ENCODE peak calls at places on chromosome 4, in seven cellular contexts. One of them, this sample, is unnamed.

GRCh38 chr4:88629826-88630225 is 37.5 kb downstream of the HERC3 start:
- DNase-seq in mesendoderm: no peak
- DNase-seq in endothelial cell of umbilical vein: no peak
- DNase-seq in upper lobe of right lung: no peak
- DNase-seq in tibial nerve: no peak
- DNase-seq in astrocyte: no peak
- DNase-seq in cardiac muscle cell: no peak
- DNase-seq in this sample: peak; percentile 58

GRCh38 chr4:95839891-95840290 is at the start of gene PDHA2:
- DNase-seq in mesendoderm: no peak
- DNase-seq in endothelial cell of umbilical vein: no peak
- DNase-seq in upper lobe of right lung: no peak
- DNase-seq in tibial nerve: no peak
- DNase-seq in astrocyte: no peak
- DNase-seq in cardiac muscle cell: no peak
- DNase-seq in this sample: no peak

GRCh38 chr4:109177411-109177810 is 125.0 kb downstream of the COL25A1 start:
- DNase-seq in mesendoderm: peak; percentile 71
- DNase-seq in endothelial cell of umbilical vein: no peak
- DNase-seq in upper lobe of right lung: no peak
- DNase-seq in tibial nerve: no peak
- DNase-seq in astrocyte: no peak
- DNase-seq in cardiac muscle cell: no peak
- DNase-seq in this sample: no peak

GRCh38 chr4:139815646-139816601 is 150.3 kb downstream of the MGST2 start:
- DNase-seq in mesendoderm: peak; percentile 96
- DNase-seq in endothelial cell of umbilical vein: peak; percentile 94
- DNase-seq in upper lobe of right lung: no peak
- DNase-seq in tibial nerve: no peak
- DNase-seq in astrocyte: peak; percentile 86
- DNase-seq in cardiac muscle cell: peak; percentile 29
- DNase-seq in this sample: peak; percentile 78

GRCh38 chr4:5409980-5410618 is 298.3 kb downstream of the EVC2 start:
- DNase-seq in mesendoderm: peak; percentile 14
- DNase-seq in endothelial cell of umbilical vein: no peak
- DNase-seq in upper lobe of right lung: no peak
- DNase-seq in tibial nerve: no peak
- DNase-seq in astrocyte: no peak
- DNase-seq in cardiac muscle cell: peak; percentile 2
- DNase-seq in this sample: no peak

GRCh38 chr4:89838005-89838404 is 1.0 kb upstream of the SNCA start:
- DNase-seq in mesendoderm: peak; percentile 48
- DNase-seq in endothelial cell of umbilical vein: peak; percentile 63
- DNase-seq in upper lobe of right lung: no peak
- DNase-seq in tibial nerve: no peak
- DNase-seq in astrocyte: no peak
- DNase-seq in cardiac muscle cell: peak; percentile 35
- DNase-seq in this sample: peak; percentile 25

GRCh38 chr4:153684182-153685073 is at the start of gene TLR2:
- DNase-seq in mesendoderm: peak; percentile 63
- DNase-seq in endothelial cell of umbilical vein: peak; percentile 17
- DNase-seq in upper lobe of right lung: peak; percentile 94
- DNase-seq in tibial nerve: peak; percentile 46
- DNase-seq in astrocyte: no peak
- DNase-seq in cardiac muscle cell: peak; percentile 57
- DNase-seq in this sample: peak; percentile 51

GRCh38 chr4:140308366-140309123 is 64.9 kb upstream of the SCOC start:
- DNase-seq in mesendoderm: no peak
- DNase-seq in endothelial cell of umbilical vein: no peak
- DNase-seq in upper lobe of right lung: no peak
- DNase-seq in tibial nerve: no peak
- DNase-seq in astrocyte: peak; percentile 95
- DNase-seq in cardiac muscle cell: peak; percentile 24
- DNase-seq in this sample: peak; percentile 85

GRCh38 chr4:31146366-31146765 is 426.2 kb downstream of the PCDH7 start:
- DNase-seq in mesendoderm: no peak
- DNase-seq in endothelial cell of umbilical vein: no peak
- DNase-seq in upper lobe of right lung: no peak
- DNase-seq in tibial nerve: no peak
- DNase-seq in astrocyte: peak; percentile 12
- DNase-seq in cardiac muscle cell: no peak
- DNase-seq in this sample: no peak

GRCh38 chr4:75030649-75031235 is 97.8 kb downstream of the PARM1 start:
- DNase-seq in mesendoderm: no peak
- DNase-seq in endothelial cell of umbilical vein: no peak
- DNase-seq in upper lobe of right lung: no peak
- DNase-seq in tibial nerve: no peak
- DNase-seq in astrocyte: no peak
- DNase-seq in cardiac muscle cell: no peak
- DNase-seq in this sample: no peak

GRCh38 chr4:81676552-81676951 is 204.8 kb upstream of the RASGEF1B start:
- DNase-seq in mesendoderm: no peak
- DNase-seq in endothelial cell of umbilical vein: no peak
- DNase-seq in upper lobe of right lung: no peak
- DNase-seq in tibial nerve: no peak
- DNase-seq in astrocyte: no peak
- DNase-seq in cardiac muscle cell: no peak
- DNase-seq in this sample: peak; percentile 7

GRCh38 chr4:112119358-112119783 is 25.9 kb upstream of the FAM241A start:
- DNase-seq in mesendoderm: no peak
- DNase-seq in endothelial cell of umbilical vein: no peak
- DNase-seq in upper lobe of right lung: no peak
- DNase-seq in tibial nerve: no peak
- DNase-seq in astrocyte: no peak
- DNase-seq in cardiac muscle cell: no peak
- DNase-seq in this sample: no peak

GRCh38 chr4:8537041-8537461 is 43.1 kb upstream of the GPR78 start:
- DNase-seq in mesendoderm: no peak
- DNase-seq in endothelial cell of umbilical vein: peak; percentile 63
- DNase-seq in upper lobe of right lung: no peak
- DNase-seq in tibial nerve: peak; percentile 38
- DNase-seq in astrocyte: peak; percentile 79
- DNase-seq in cardiac muscle cell: no peak
- DNase-seq in this sample: peak; percentile 65

GRCh38 chr4:67151376-67152343 is 393.6 kb downstream of the CENPC start:
- DNase-seq in mesendoderm: no peak
- DNase-seq in endothelial cell of umbilical vein: no peak
- DNase-seq in upper lobe of right lung: no peak
- DNase-seq in tibial nerve: no peak
- DNase-seq in astrocyte: no peak
- DNase-seq in cardiac muscle cell: peak; percentile 24
- DNase-seq in this sample: no peak

GRCh38 chr4:40414673-40415072 is 79.5 kb downstream of the CHRNA9 start:
- DNase-seq in mesendoderm: no peak
- DNase-seq in endothelial cell of umbilical vein: no peak
- DNase-seq in upper lobe of right lung: no peak
- DNase-seq in tibial nerve: no peak
- DNase-seq in astrocyte: no peak
- DNase-seq in cardiac muscle cell: no peak
- DNase-seq in this sample: no peak

GRCh38 chr4:4437798-4438470 is 51.0 kb downstream of the NSG1 start:
- DNase-seq in mesendoderm: no peak
- DNase-seq in endothelial cell of umbilical vein: no peak
- DNase-seq in upper lobe of right lung: no peak
- DNase-seq in tibial nerve: no peak
- DNase-seq in astrocyte: no peak
- DNase-seq in cardiac muscle cell: no peak
- DNase-seq in this sample: no peak

DNA sequence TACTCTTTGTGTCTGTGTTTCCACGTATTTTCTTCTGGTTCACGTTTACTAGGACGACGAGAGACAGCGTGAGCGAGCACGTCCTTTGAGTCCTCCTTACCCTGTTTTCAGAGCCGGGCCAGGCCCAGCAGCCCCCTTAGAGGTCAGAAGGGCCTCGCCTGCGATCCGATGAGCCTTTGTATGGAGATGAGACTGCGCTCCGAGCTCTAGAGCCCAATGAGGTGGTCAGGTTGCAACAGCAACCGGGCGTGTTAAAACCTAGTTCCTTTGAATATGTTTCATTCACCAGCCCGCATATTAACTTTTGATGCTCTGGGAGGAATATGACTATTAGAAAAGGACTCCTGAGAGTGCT is 55.6 kb upstream of the TADA2B start:
- DNase-seq in mesendoderm: peak; percentile 82
- DNase-seq in endothelial cell of umbilical vein: no peak
- DNase-seq in upper lobe of right lung: no peak
- DNase-seq in tibial nerve: no peak
- DNase-seq in astrocyte: peak; percentile 21
- DNase-seq in cardiac muscle cell: peak; percentile 43
- DNase-seq in this sample: peak; percentile 69
- H3K4me1 ChIP-seq in mesendoderm: peaks cover 4% of the 10 kb centered on the region
- H3K4me1 ChIP-seq in endothelial cell of umbilical vein: peaks cover 62% of the 10 kb centered on the region
- H3K4me1 ChIP-seq in upper lobe of right lung: peaks cover 56% of the 10 kb centered on the region
- H3K4me1 ChIP-seq in tibial nerve: peaks cover 81% of the 10 kb centered on the region
- H3K4me1 ChIP-seq in astrocyte: peaks cover 34% of the 10 kb centered on the region
- H3K4me1 ChIP-seq in cardiac muscle cell: peaks cover 24% of the 10 kb centered on the region
- H3K4me1 ChIP-seq in this sample: peaks cover 41% of the 10 kb centered on the region

GRCh38 chr4:125322363-125322730 is 7.6 kb downstream of the FAT4 start:
- DNase-seq in mesendoderm: no peak
- DNase-seq in endothelial cell of umbilical vein: peak; percentile 76
- DNase-seq in upper lobe of right lung: no peak
- DNase-seq in tibial nerve: no peak
- DNase-seq in astrocyte: peak; percentile 63
- DNase-seq in cardiac muscle cell: no peak
- DNase-seq in this sample: peak; percentile 80
- H3K4me1 ChIP-seq in mesendoderm: no peaks in the 10 kb centered on the region
- H3K4me1 ChIP-seq in endothelial cell of umbilical vein: peaks cover 66% of the 10 kb centered on the region
- H3K4me1 ChIP-seq in upper lobe of right lung: peaks cover 23% of the 10 kb centered on the region
- H3K4me1 ChIP-seq in tibial nerve: peaks cover 49% of the 10 kb centered on the region
- H3K4me1 ChIP-seq in astrocyte: peaks cover 23% of the 10 kb centered on the region
- H3K4me1 ChIP-seq in cardiac muscle cell: no peaks in the 10 kb centered on the region
- H3K4me1 ChIP-seq in this sample: peaks cover 60% of the 10 kb centered on the region

DNA sequence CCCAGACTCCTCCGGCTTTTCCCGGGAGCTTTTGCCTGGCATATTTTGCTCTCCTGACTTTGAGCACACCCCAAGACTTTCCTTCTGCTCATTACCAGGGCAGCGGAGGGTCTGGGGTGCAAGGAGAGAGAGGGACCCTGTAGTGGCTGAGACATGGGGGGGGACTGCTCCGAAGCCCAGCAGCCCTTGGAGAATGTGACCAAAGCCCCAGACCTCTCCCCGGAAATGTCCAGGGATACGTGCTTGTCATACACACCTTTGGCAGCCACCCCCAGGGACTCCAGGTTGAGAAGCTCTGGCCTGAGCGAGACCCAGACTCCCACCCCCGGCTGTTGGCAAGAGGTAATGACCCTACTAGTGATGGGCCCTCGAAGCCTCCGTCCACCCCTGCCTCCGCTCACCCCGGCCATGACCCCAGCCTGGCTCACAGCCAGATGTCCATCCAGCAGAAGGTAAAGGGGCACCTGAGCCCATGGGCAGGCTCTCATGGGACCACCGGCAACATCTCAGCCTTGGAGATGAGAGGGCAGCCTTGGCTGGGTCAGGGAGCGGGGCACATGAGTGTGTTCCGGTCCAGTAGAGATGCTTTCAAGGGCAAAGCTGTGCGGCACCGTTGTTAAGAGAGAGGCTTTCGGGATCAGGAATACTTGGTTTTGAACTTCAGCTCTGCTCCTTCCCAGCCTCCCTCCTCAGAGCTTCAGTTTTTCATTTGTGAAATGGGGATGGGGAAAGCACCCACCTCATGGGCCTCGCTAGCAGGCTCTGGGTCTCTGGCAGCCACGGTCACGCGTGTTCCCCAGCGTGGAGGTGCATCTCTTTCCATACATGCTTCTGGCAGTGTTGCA is 2.0 kb downstream of the PSAPL1 start:
- DNase-seq in mesendoderm: no peak
- DNase-seq in endothelial cell of umbilical vein: no peak
- DNase-seq in upper lobe of right lung: peak; percentile 58
- DNase-seq in tibial nerve: no peak
- DNase-seq in astrocyte: no peak
- DNase-seq in cardiac muscle cell: no peak
- DNase-seq in this sample: no peak
- H3K4me1 ChIP-seq in mesendoderm: peaks cover 3% of the 10 kb centered on the region
- H3K4me1 ChIP-seq in endothelial cell of umbilical vein: no peaks in the 10 kb centered on the region
- H3K4me1 ChIP-seq in upper lobe of right lung: no peaks in the 10 kb centered on the region
- H3K4me1 ChIP-seq in tibial nerve: peaks cover 37% of the 10 kb centered on the region
- H3K4me1 ChIP-seq in astrocyte: no peaks in the 10 kb centered on the region
- H3K4me1 ChIP-seq in cardiac muscle cell: peaks cover 47% of the 10 kb centered on the region
- H3K4me1 ChIP-seq in this sample: peaks cover 6% of the 10 kb centered on the region

GRCh38 chr4:42482516-42483327 is 85.4 kb downstream of the SHISA3 start:
- DNase-seq in mesendoderm: peak; percentile 45
- DNase-seq in endothelial cell of umbilical vein: no peak
- DNase-seq in upper lobe of right lung: no peak
- DNase-seq in tibial nerve: no peak
- DNase-seq in astrocyte: no peak
- DNase-seq in cardiac muscle cell: no peak
- DNase-seq in this sample: no peak
- H3K4me1 ChIP-seq in mesendoderm: peaks cover 3% of the 10 kb centered on the region
- H3K4me1 ChIP-seq in endothelial cell of umbilical vein: no peaks in the 10 kb centered on the region
- H3K4me1 ChIP-seq in upper lobe of right lung: no peaks in the 10 kb centered on the region
- H3K4me1 ChIP-seq in tibial nerve: peaks cover 5% of the 10 kb centered on the region
- H3K4me1 ChIP-seq in astrocyte: no peaks in the 10 kb centered on the region
- H3K4me1 ChIP-seq in cardiac muscle cell: no peaks in the 10 kb centered on the region
- H3K4me1 ChIP-seq in this sample: peaks cover 21% of the 10 kb centered on the region

DNA sequence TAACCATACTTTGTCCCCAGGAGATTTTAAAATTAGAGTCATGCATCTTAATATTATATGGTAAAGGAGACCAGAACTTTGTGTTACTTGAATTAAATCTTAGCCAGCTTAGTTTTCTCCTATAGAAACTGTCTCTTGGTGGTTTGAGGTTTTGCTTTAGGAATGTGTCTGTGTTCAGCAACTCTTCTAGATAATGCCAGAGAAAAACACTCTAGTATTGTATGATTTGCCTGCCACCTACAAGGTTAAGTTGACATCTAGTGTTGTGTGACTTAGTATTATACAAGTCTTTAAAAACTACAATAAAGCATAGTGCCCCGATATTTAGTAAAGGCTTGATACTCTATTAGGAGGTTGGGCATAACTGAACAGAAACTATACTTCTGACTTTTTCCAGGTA is 2.1 kb downstream of the UGT8 start:
- DNase-seq in mesendoderm: no peak
- DNase-seq in endothelial cell of umbilical vein: no peak
- DNase-seq in upper lobe of right lung: no peak
- DNase-seq in tibial nerve: no peak
- DNase-seq in astrocyte: no peak
- DNase-seq in cardiac muscle cell: no peak
- DNase-seq in this sample: no peak
- H3K4me1 ChIP-seq in mesendoderm: peaks cover 9% of the 10 kb centered on the region
- H3K4me1 ChIP-seq in endothelial cell of umbilical vein: peaks cover 7% of the 10 kb centered on the region
- H3K4me1 ChIP-seq in upper lobe of right lung: peaks cover 8% of the 10 kb centered on the region
- H3K4me1 ChIP-seq in tibial nerve: peaks cover 16% of the 10 kb centered on the region
- H3K4me1 ChIP-seq in astrocyte: peaks cover 13% of the 10 kb centered on the region
- H3K4me1 ChIP-seq in cardiac muscle cell: no peaks in the 10 kb centered on the region
- H3K4me1 ChIP-seq in this sample: peaks cover 13% of the 10 kb centered on the region